ENCODE peak calls at places on chromosomes 7 and 10, in four cellular contexts. One of them, this sample, is unnamed.

GRCh38 chr10:120998251-120998650 is 147.1 kb downstream of the WDR11 start:
- DNase-seq in H1: no peak
- DNase-seq in HCT116: no peak
- DNase-seq in K562: no peak
- DNase-seq in this sample: no peak

GRCh38 chr10:79055100-79055782 is 13.5 kb upstream of the ZMIZ1 start:
- DNase-seq in H1: no peak
- DNase-seq in K562: no peak
- DNase-seq in HCT116: no peak
- DNase-seq in this sample: no peak

GRCh38 chr10:86480571-86480970 is 41.0 kb downstream of the WAPL start:
- DNase-seq in H1: no peak
- DNase-seq in K562: no peak
- DNase-seq in HCT116: no peak
- DNase-seq in this sample: no peak

GRCh38 chr10:60352105-60352504 is 37.6 kb downstream of the ANK3 start:
- DNase-seq in H1: no peak
- DNase-seq in HCT116: no peak
- DNase-seq in K562: no peak
- DNase-seq in this sample: no peak

GRCh38 chr7:75798770-75799169 is 14.8 kb downstream of the CCL24 start:
- DNase-seq in K562: no peak
- DNase-seq in HCT116: no peak
- DNase-seq in H1: no peak
- DNase-seq in this sample: no peak

GRCh38 chr10:78390817-78391216 is 357.2 kb downstream of the RPS24 start:
- DNase-seq in HCT116: no peak
- DNase-seq in K562: no peak
- DNase-seq in H1: no peak
- DNase-seq in this sample: no peak

GRCh38 chr10:118045154-118045841 is 1.4 kb downstream of the RAB11FIP2 start:
- DNase-seq in H1: no peak
- DNase-seq in HCT116: no peak
- DNase-seq in K562: no peak
- DNase-seq in this sample: no peak

GRCh38 chr7:128120116-128120515 is 88.9 kb upstream of the LRRC4 start:
- DNase-seq in H1: no peak
- DNase-seq in HCT116: no peak
- DNase-seq in K562: no peak
- DNase-seq in this sample: no peak

GRCh38 chr7:698515-699259 is 27.8 kb upstream of the DNAAF5 start:
- DNase-seq in K562: no peak
- DNase-seq in HCT116: no peak
- DNase-seq in H1: no peak
- DNase-seq in this sample: no peak

GRCh38 chr7:23380961-23381360 is 81.8 kb downstream of the MALSU1 start:
- DNase-seq in HCT116: no peak
- DNase-seq in H1: no peak
- DNase-seq in K562: no peak
- DNase-seq in this sample: no peak

GRCh38 chr10:127024655-127025054 is 119.4 kb downstream of the DOCK1 start:
- DNase-seq in HCT116: no peak
- DNase-seq in K562: no peak
- DNase-seq in H1: no peak
- DNase-seq in this sample: no peak
- TF ChIP-seq POLR2AphosphoS5 in HCT116: no peak
- TF ChIP-seq POLR2AphosphoS5 in K562: no peak
- TF ChIP-seq POLR2AphosphoS5 in H1: no peak
- TF ChIP-seq POLR2AphosphoS5 in this sample: no peak

GRCh38 chr10:132447446-132448247 is 50.6 kb downstream of the PWWP2B start:
- DNase-seq in HCT116: no peak
- DNase-seq in K562: no peak
- DNase-seq in H1: no peak
- DNase-seq in this sample: no peak

GRCh38 chr10:132449826-132450211 is 52.8 kb downstream of the PWWP2B start:
- DNase-seq in H1: no peak
- DNase-seq in HCT116: no peak
- DNase-seq in K562: no peak
- DNase-seq in this sample: no peak

GRCh38 chr10:132446661-132447445 is 49.9 kb downstream of the PWWP2B start:
- DNase-seq in H1: no peak
- DNase-seq in HCT116: peak; percentile 48
- DNase-seq in K562: peak; percentile 43
- DNase-seq in this sample: no peak

GRCh38 chr10:132449051-132449825 is 52.2 kb downstream of the PWWP2B start:
- DNase-seq in H1: no peak
- DNase-seq in HCT116: no peak
- DNase-seq in K562: peak; percentile 42
- DNase-seq in this sample: no peak

DNA sequence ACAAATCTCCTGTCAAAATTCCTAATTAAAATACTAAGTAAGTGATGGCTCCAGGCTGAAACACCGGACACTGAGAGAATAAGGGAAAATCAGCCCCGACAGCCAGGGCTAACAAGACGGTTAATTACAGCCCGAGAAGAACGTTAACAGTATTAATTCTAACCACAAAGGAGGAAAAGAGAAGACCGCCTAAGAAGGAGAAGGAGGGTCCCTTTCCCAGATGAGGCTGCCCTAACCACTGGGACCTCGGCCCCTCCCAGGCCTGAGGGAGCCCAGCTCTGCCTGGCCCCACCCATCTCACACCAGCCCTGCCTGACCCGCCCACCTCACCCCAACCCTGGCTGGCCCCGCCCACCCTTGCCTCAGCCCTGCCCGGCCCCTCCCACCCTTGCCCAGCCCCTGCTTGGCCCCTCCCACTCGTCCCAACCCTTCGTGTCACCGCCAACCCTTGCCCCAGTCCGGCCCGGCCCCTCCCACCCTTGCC is 51.3 kb downstream of the PWWP2B start:
- DNase-seq in K562: peak; percentile 81
- DNase-seq in H1: no peak
- DNase-seq in HCT116: peak; percentile 54
- DNase-seq in this sample: peak; percentile 69
- H3K4me1 ChIP-seq in K562: peaks cover 86% of the 10 kb centered on the region
- H3K4me1 ChIP-seq in H1: peaks cover 27% of the 10 kb centered on the region
- H3K4me1 ChIP-seq in HCT116: peaks cover 43% of the 10 kb centered on the region
- H3K4me1 ChIP-seq in this sample: peaks cover 81% of the 10 kb centered on the region

GRCh38 chr10:42790835-42791234 is 8.2 kb downstream of the BMS1 start:
- DNase-seq in HCT116: no peak
- DNase-seq in K562: no peak
- DNase-seq in H1: no peak
- DNase-seq in this sample: no peak
- TF ChIP-seq SIN3A in HCT116: no peak
- TF ChIP-seq SIN3A in K562: no peak
- TF ChIP-seq SIN3A in H1: no peak
- TF ChIP-seq SIN3A in this sample: no peak

DNA sequence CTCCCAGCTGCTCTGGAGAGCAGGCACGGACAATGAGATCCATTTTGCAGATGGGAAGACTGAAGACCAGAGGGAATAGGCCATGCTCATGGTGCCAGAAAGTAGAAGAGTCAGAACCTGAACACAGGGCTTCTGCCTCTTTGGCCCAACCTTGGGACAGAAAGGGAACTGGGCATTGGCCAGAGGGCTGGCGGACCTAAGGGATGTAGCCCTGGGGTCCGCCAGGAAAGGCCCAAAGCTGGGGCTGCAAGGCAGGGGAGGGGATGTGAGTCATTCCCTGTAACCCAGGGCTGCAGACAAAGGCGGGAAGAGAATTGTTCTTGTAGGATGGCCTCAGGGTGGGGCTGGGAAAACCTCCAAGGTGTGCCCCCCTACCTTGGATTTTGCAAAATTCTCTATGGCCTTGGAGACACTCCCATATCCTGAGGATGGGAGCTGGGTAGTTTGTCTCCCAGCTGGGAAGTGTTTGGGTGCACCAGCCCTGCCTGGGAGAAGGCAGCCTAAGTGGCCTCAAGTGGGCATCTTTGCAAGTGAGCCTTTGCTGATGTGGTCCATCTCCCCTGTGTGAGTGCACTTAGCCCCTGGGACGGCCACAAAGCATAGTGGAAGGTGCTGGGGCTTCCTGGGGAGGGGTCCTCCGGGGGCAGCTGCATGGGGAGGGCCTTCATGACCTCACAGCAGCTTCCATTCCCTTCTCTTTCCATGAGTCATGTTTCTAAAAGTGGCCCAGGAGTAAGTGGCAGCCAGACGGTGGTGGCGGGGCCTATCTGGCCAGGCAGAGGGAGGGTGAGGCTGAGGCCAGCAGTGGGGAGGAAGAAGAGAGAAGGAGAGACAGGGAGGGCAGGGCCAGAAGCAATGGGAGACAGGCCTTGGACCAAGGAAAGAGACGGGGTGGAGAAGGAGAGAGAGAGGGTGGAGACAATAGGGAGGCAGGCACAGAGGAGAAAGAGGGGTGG is 9.2 kb downstream of the AQP1 start:
- DNase-seq in K562: peak; percentile 61
- DNase-seq in H1: peak; percentile 37
- DNase-seq in HCT116: no peak
- DNase-seq in this sample: no peak
- TF ChIP-seq POLR2AphosphoS5 in K562: no peak
- TF ChIP-seq POLR2AphosphoS5 in H1: no peak
- TF ChIP-seq POLR2AphosphoS5 in HCT116: no peak
- TF ChIP-seq POLR2AphosphoS5 in this sample: no peak

DNA sequence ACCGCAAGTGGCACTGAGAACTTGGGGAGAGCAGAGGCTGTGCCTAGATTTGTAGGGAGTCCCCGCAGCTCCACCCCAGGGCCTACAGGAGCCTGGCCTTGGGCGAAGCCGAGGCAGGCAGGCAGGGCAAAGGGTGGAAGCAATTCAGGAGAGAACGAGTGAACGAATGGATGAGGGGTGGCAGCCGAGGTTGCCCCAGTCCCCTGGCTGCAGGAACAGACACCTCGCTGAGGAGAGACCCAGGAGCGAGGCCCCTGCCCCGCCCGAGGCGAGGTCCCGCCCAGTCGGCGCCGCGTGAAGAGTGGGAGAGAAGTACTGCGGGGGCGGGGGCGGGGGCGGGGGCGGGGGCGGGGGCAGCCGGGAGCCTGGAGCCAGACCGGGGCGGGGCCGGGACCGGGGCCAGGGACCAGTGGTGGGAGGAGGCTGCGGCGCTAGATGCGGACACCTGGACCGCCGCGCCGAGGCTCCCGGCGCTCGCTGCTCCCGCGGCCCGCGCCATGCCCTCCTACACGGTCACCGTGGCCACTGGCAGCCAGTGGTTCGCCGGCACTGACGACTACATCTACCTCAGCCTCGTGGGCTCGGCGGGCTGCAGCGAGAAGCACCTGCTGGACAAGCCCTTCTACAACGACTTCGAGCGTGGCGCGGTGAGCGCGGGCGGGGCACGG is at the start of gene ALOX5:
- DNase-seq in HCT116: no peak
- DNase-seq in K562: peak; percentile 97
- DNase-seq in H1: peak; percentile 78
- DNase-seq in this sample: no peak
- H3K4me1 ChIP-seq in HCT116: peaks cover 14% of the 10 kb centered on the region
- H3K4me1 ChIP-seq in K562: peaks cover 35% of the 10 kb centered on the region
- H3K4me1 ChIP-seq in H1: peaks cover 6% of the 10 kb centered on the region
- H3K4me1 ChIP-seq in this sample: no peaks in the 10 kb centered on the region

DNA sequence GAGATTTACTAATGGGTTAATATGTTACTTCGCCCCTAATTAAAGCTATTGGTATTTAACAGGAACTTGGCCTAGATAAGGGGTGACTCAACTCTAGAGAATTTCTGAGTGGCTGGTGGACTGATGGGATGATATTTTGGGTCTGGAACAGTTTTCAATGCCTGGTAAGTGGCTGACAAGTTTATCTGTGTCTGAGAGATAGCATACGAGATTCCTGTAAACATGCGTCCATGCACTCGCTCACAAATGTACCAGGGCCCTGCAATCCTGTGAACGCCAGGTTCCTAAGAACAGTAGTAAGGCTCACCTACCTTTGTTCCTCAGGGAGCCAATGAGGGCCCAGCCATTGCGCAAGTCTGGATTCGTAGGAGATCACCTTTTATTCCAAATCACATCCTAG is 683.8 kb upstream of the ANKRD30A start:
- DNase-seq in HCT116: no peak
- DNase-seq in H1: no peak
- DNase-seq in K562: no peak
- DNase-seq in this sample: no peak
- TF ChIP-seq SIN3A in HCT116: no peak
- TF ChIP-seq SIN3A in H1: no peak
- TF ChIP-seq SIN3A in K562: no peak
- TF ChIP-seq SIN3A in this sample: no peak

DNA sequence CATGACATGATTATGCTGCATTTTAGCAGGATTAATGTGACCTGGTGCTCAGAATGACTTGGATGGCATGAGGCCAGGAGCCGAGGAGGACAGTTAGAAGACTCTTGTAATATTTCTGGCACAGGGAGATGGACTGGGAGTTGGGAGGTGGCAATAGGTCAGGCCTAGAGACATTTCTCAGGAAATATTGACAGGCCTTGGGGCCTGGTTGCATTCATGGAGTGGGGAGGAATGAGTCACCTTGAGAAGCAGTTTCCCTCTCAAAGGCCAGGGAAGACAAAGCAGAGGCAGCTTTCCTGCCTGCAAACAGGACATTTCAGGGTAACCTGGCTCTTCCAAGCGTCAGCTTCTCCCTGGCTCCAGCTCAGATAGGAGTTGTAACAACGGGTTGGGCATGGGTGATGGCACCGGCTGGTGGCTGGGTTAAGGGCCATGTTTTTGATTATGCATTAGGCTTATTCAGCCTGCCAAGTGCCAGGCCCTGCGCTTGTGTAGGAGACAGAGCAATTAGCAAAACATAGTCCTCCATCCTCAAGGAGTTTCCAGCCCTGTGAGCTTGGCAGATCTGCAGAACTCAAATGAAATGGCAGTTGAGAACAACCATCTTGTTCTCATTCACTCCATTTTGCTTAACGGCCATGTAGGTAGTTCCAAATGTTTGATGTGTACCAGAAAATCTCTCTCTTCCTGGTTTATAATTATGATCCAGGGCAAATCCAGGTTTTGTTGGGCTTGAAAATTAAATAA is 38.2 kb downstream of the HK1 start:
- DNase-seq in HCT116: no peak
- DNase-seq in H1: no peak
- DNase-seq in K562: no peak
- DNase-seq in this sample: no peak
- TF ChIP-seq POLR2AphosphoS5 in HCT116: no peak
- TF ChIP-seq POLR2AphosphoS5 in H1: no peak
- TF ChIP-seq POLR2AphosphoS5 in K562: no peak
- TF ChIP-seq POLR2AphosphoS5 in this sample: no peak

This sample was measured in Panc1.